ENCODE peak calls at places on chromosome 13, in five cellular contexts. P is ovary; D is body of pancreas; W is stomach; J is effector memory CD4-positive, alpha-beta T cell. T is an unnamed sample.

GRCh38 chr13:37313383-37313782 is 207.9 kb upstream of the CSNK1A1L start:
- DNase-seq in P (no peak), D (no peak), W (no peak), J (no peak), T (no peak)

GRCh38 chr13:83691966-83692365 is 190.3 kb downstream of the SLITRK1 start:
- DNase-seq in P (no peak), D (no peak), W (no peak), J (no peak), T (no peak)

GRCh38 chr13:111371211-111371610 is 50.8 kb downstream of the TEX29 start:
- DNase-seq in P (no peak), D (no peak), W (no peak), J (no peak), T (no peak)

GRCh38 chr13:106275441-106276032 is 259.9 kb downstream of the EFNB2 start:
- DNase-seq in P (no peak), D (no peak), W (no peak), J (no peak), T (no peak)

GRCh38 chr13:26721251-26721939 is 39.2 kb downstream of the GPR12 start:
- DNase-seq in P (no peak), D (no peak), W (peak; percentile 30), J (no peak), T (no peak)

GRCh38 chr13:68099616-68100015 is 869.5 kb upstream of the PCDH9 start:
- DNase-seq in P (no peak), D (no peak), W (no peak), J (no peak), T (no peak)

GRCh38 chr13:54934121-54934520 is 1905.5 kb downstream of the OLFM4 start:
- DNase-seq in P (no peak), D (no peak), W (no peak), J (no peak), T (no peak)

GRCh38 chr13:91046715-91047327 is 300.7 kb upstream of the MIR17HG start:
- DNase-seq in P (no peak), D (no peak), W (no peak), J (no peak), T (no peak)

GRCh38 chr13:31322025-31322424 is 122.2 kb downstream of the B3GLCT start:
- DNase-seq in P (no peak), D (peak; percentile 16), W (no peak), J (no peak), T (no peak)

GRCh38 chr13:72570019-72570418 is 157.4 kb downstream of the MZT1 start:
- DNase-seq in P (no peak), D (no peak), W (no peak), J (no peak), T (no peak)

GRCh38 chr13:79231887-79232286 is 174.2 kb downstream of the RBM26 start:
- DNase-seq in P (no peak), D (no peak), W (no peak), J (no peak), T (no peak)

GRCh38 chr13:84131249-84131648 is 249.0 kb upstream of the SLITRK1 start:
- DNase-seq in P (no peak), D (no peak), W (no peak), J (no peak), T (no peak)

GRCh38 chr13:54373211-54373610 is 1344.6 kb downstream of the OLFM4 start:
- DNase-seq in P (no peak), D (no peak), W (no peak), J (no peak), T (no peak)

GRCh38 chr13:38395505-38395803 is 45.8 kb downstream of the UFM1 start:
- DNase-seq in P (no peak), D (no peak), W (no peak), J (no peak), T (no peak)

GRCh38 chr13:63864171-63864902 is 2448.7 kb upstream of the PCDH20 start:
- DNase-seq in P (no peak), D (no peak), W (no peak), J (no peak), T (no peak)

GRCh38 chr13:75175575-75175974 is 306.4 kb downstream of the TBC1D4 start:
- DNase-seq in P (no peak), D (no peak), W (no peak), J (no peak), T (no peak)

GRCh38 chr13:52827839-52828238 is 20.6 kb downstream of the PCDH8 start:
- DNase-seq in P (no peak), D (no peak), W (no peak), J (no peak), T (no peak)

DNA sequence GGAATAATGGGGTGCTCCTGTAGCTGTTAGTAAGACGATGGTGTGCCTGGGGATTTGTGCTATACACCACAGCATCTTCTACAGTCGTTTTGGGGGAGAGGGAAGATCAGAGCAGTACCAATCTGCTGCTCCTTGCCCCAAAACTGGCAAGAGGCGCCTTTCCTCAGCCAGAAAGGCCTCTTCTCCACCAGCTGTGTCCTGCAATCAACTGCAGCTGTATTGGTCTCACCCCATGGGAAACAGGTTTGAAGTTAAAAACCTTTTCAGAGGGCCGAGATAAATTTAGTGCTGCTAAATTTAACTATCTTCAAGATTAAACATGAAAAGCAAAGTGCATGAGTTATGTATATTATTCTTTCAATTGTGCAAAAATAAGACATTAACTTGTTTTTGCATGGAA is 1.2 kb upstream of the RNASEH2B start:
- DNase-seq in P (no peak), D (no peak), W (no peak), J (no peak), T (no peak)
- H3K4me1 ChIP-seq in P (peaks cover 6% of the 10 kb centered on the region), D (peaks cover 21% of the 10 kb centered on the region), W (peaks cover 41% of the 10 kb centered on the region), J (peaks cover 10% of the 10 kb centered on the region), T (no peaks in the 10 kb centered on the region)

GRCh38 chr13:45331981-45332830 is 8.8 kb downstream of the TPT1 start:
- DNase-seq in P (no peak), D (no peak), W (no peak), J (no peak), T (no peak)
- H3K4me1 ChIP-seq in P (peaks cover 8% of the 10 kb centered on the region), D (peaks cover 28% of the 10 kb centered on the region), W (peaks cover 77% of the 10 kb centered on the region), J (peaks cover 51% of the 10 kb centered on the region), T (peaks cover 34% of the 10 kb centered on the region)

GRCh38 chr13:98958443-98958794 is 19.4 kb downstream of the DOCK9 start:
- DNase-seq in P (no peak), D (no peak), W (no peak), J (no peak), T (no peak)
- H3K4me1 ChIP-seq in P (peaks cover 7% of the 10 kb centered on the region), D (no peaks in the 10 kb centered on the region), W (peaks cover 33% of the 10 kb centered on the region), J (no peaks in the 10 kb centered on the region), T (peaks cover 25% of the 10 kb centered on the region)

GRCh38 chr13:23866420-23867026 is 22.7 kb downstream of the MIPEP start:
- DNase-seq in P (no peak), D (no peak), W (no peak), J (no peak), T (no peak)
- H3K4me1 ChIP-seq in P (no peaks in the 10 kb centered on the region), D (no peaks in the 10 kb centered on the region), W (no peaks in the 10 kb centered on the region), J (no peaks in the 10 kb centered on the region), T (no peaks in the 10 kb centered on the region)

GRCh38 chr13:99971576-99972189 is at the start of gene ZIC5:
- DNase-seq in P (no peak), D (no peak), W (no peak), J (no peak), T (no peak)
- H3K4me1 ChIP-seq in P (peaks cover 5% of the 10 kb centered on the region), D (peaks cover 32% of the 10 kb centered on the region), W (peaks cover 38% of the 10 kb centered on the region), J (peaks cover 35% of the 10 kb centered on the region), T (no peaks in the 10 kb centered on the region)

GRCh38 chr13:110240943-110241342 is 66.0 kb downstream of the COL4A1 start:
- DNase-seq in P (no peak), D (no peak), W (no peak), J (no peak), T (no peak)

GRCh38 chr13:110238795-110239194 is 68.2 kb downstream of the COL4A1 start:
- DNase-seq in P (no peak), D (no peak), W (no peak), J (no peak), T (peak; percentile 58)

GRCh38 chr13:110237895-110238294 is 69.1 kb downstream of the COL4A1 start:
- DNase-seq in P (no peak), D (no peak), W (no peak), J (no peak), T (no peak)

GRCh38 chr13:110240352-110240751 is 66.6 kb downstream of the COL4A1 start:
- DNase-seq in P (no peak), D (no peak), W (no peak), J (no peak), T (no peak)

DNA sequence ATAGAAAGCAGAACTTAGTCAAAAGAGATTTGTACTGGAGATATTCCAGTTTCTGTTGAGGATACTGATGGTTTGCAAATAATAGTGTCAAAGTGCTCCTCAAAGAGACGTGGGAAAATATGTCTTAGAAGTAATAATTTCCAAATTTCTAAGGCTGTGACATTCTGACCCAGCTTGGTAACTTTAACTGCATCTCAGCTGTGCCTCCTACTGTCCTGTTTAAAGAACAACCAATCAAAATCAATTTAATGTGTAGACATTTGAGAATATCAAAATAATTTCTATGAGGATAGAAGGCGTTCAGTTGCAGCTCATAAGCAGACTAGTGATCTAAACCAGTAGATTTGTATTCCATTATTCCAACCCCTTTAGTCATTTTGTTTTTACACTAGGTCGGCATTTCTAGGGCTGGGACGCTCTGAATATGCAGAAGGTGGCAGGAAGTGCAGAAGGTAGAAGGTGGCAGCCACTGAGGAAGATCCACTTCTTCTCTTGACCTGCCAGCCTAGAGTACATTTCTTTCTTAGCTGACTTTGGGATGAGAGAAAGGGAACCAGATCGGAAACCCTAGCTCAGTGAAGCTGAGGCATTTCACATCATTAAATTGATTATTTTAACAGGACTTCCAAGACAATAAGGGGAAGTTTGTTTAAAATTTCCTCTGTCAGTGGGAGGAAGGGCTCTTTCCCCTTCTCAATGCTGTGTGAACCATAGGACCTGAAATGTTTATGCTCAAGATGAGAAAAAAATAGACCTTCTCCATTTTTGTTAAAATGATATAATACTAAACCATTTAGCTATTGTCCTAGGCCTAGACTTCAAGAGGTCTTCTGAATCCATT is 67.5 kb downstream of the COL4A1 start:
- DNase-seq in P (no peak), D (no peak), W (no peak), J (no peak), T (no peak)
- H3K4me1 ChIP-seq in P (peaks cover 8% of the 10 kb centered on the region), D (peaks cover 18% of the 10 kb centered on the region), W (peaks cover 53% of the 10 kb centered on the region), J (no peaks in the 10 kb centered on the region), T (peaks cover 6% of the 10 kb centered on the region)

DNA sequence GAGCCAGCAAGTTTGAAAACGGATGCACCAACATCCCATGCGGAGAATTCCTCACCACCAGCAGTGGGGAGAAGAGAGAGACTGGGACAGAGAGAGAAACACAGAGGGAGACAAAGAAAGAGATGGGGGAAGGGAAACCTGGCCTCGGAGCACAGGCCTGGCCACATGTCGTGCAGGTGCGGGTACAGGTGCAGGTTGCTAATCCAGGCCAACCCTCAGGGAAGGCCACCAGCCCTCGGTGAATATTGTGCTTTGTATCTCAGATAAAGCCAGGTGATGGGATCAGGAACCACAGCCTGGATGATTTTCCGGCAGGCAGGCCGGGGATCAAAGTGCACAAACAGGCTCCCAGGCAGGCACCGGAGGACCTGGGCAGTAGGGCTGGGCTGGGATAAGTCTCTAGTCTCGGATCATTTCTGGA is 3.8 kb downstream of the GAS6 start:
- DNase-seq in P (peak; percentile 5), D (no peak), W (peak; percentile 49), J (no peak), T (no peak)
- H3K4me1 ChIP-seq in P (peaks cover 40% of the 10 kb centered on the region), D (peaks cover 66% of the 10 kb centered on the region), W (peaks cover 78% of the 10 kb centered on the region), J (peaks cover 5% of the 10 kb centered on the region), T (peaks cover 73% of the 10 kb centered on the region)

GRCh38 chr13:32657309-32657708 is 71.1 kb downstream of the PDS5B start:
- DNase-seq in P (no peak), D (no peak), W (no peak), J (no peak), T (no peak)
- H3K4me1 ChIP-seq in P (no peaks in the 10 kb centered on the region), D (no peaks in the 10 kb centered on the region), W (peaks cover 14% of the 10 kb centered on the region), J (no peaks in the 10 kb centered on the region), T (no peaks in the 10 kb centered on the region)